ENCODE peak calls at places on chromosomes 13 and 19, in seven cellular contexts. C is tibial nerve, W is transverse colon, S is pancreas, F is MM.1S, I is left ventricle myocardium inferior, L is upper lobe of left lung. B is an unnamed sample.

GRCh38 chr13:51221674-51222509 is at the start of gene FAM124A:
- DNase-seq in S (peak; percentile 36), F (peak; percentile 39), I (peak; percentile 50), C (no peak), W (peak; percentile 53), L (peak; percentile 94), B (peak; percentile 62)

GRCh38 chr19:55146078-55146647 is 2.8 kb downstream of the TNNT1 start:
- DNase-seq in I (no peak), L (peak; percentile 71), F (no peak), S (no peak), C (no peak), W (no peak), B (no peak)

GRCh38 chr13:51727634-51728274 is 76.2 kb downstream of the DHRS12 start:
- DNase-seq in L (no peak), S (no peak), F (no peak), I (no peak), W (no peak), C (no peak), B (no peak)

GRCh38 chr19:36046443-36047050 is 7.5 kb downstream of the THAP8 start:
- DNase-seq in I (no peak), W (no peak), F (no peak), C (no peak), S (no peak), L (no peak), B (no peak)

GRCh38 chr13:68026077-68026476 is 795.9 kb upstream of the PCDH9 start:
- DNase-seq in I (no peak), W (no peak), F (no peak), C (no peak), S (no peak), L (no peak), B (no peak)

GRCh38 chr19:11737964-11738745 is 591 bp downstream of the ZNF823 start:
- DNase-seq in I (peak; percentile 31), F (peak; percentile 66), S (peak; percentile 73), L (peak; percentile 84), C (peak; percentile 32), W (peak; percentile 84), B (peak; percentile 23)

GRCh38 chr13:33545492-33545891 is 259.9 kb upstream of the STARD13 start:
- DNase-seq in S (no peak), L (no peak), C (no peak), F (no peak), I (no peak), W (no peak), B (no peak)

GRCh38 chr13:95660981-95661581 is 15.9 kb upstream of the DNAJC3 start:
- DNase-seq in F (peak; percentile 65), W (no peak), I (no peak), L (no peak), S (no peak), C (no peak), B (no peak)

GRCh38 chr13:70769771-70770326 is 661.6 kb upstream of the KLHL1 start:
- DNase-seq in C (no peak), W (no peak), F (no peak), I (no peak), L (no peak), S (no peak), B (no peak)

GRCh38 chr13:51974485-51974884 is 36.8 kb downstream of the ATP7B start:
- DNase-seq in S (no peak), L (peak; percentile 6), C (no peak), F (no peak), I (no peak), W (no peak), B (no peak)

GRCh38 chr19:36652958-36653357 is 13.7 kb downstream of the ZNF461 start:
- DNase-seq in S (no peak), L (no peak), C (no peak), F (no peak), W (no peak), I (no peak), B (no peak)

GRCh38 chr13:23898101-23898500 is 799 bp upstream of the C1QTNF9B start:
- DNase-seq in S (no peak), L (no peak), W (peak; percentile 19), F (no peak), C (no peak), I (no peak), B (peak; percentile 27)

GRCh38 chr13:79775830-79776229 is 294.9 kb downstream of the NDFIP2 start:
- DNase-seq in S (peak; percentile 21), C (no peak), I (no peak), L (no peak), F (peak; percentile 44), W (peak; percentile 36), B (no peak)

GRCh38 chr13:112978561-112979405 is 9.8 kb downstream of the MCF2L start:
- DNase-seq in W (no peak), F (no peak), I (peak; percentile 59), C (no peak), S (no peak), L (peak; percentile 57), B (no peak)

GRCh38 chr19:15235796-15236195 is 3.5 kb upstream of the EPHX3 start:
- DNase-seq in F (no peak), L (no peak), C (no peak), S (no peak), W (no peak), I (no peak), B (no peak)
- H3K36me3 ChIP-seq in F (no peaks in the 10 kb centered on the region), L (peaks cover 53% of the 10 kb centered on the region), C (no peaks in the 10 kb centered on the region), S (peaks cover 23% of the 10 kb centered on the region), W (no peaks in the 10 kb centered on the region), I (peaks cover 51% of the 10 kb centered on the region), B (no peaks in the 10 kb centered on the region)

GRCh38 chr13:28488376-28489005 is 6.4 kb downstream of the FLT1 start:
- DNase-seq in I (no peak), C (no peak), F (no peak), W (no peak), L (no peak), S (no peak), B (no peak)
- H3K27me3 ChIP-seq in I (peaks cover 54% of the 10 kb centered on the region), C (no peaks in the 10 kb centered on the region), F (no peaks in the 10 kb centered on the region), W (peaks cover 58% of the 10 kb centered on the region), L (peaks cover 4% of the 10 kb centered on the region), S (no peaks in the 10 kb centered on the region), B (peaks cover 36% of the 10 kb centered on the region)

DNA sequence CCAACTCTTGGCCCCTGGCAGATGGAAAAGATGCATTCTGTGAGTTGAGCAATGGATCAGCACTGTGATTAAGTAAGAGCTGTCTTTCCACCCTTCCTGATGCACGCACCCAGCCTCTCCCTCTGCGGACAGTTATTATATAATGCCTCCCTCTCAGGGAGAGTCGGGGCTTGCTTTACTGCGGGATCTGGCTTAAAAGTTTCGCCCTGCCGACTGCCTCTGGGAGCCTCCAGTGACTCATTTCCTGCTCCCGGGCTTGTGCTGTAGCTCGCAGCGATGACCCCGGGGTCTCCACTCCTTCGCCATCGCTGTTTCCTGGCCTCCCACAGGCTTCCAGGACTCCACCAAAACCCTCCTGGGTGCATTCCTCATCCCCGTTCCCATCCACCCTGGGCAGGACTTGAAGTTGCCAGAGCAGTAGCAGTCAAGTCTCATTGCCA is 107.4 kb upstream of the SLC7A1 start:
- DNase-seq in F (no peak), L (no peak), W (no peak), S (peak; percentile 7), C (no peak), I (peak; percentile 28), B (peak; percentile 46)
- H3K27ac ChIP-seq in F (no peak overlapping the region), L (no peak overlapping the region), W (no peak overlapping the region), S (no peak overlapping the region), C (peak overlapping the region; percentile 71), I (no peak overlapping the region), B (no peak overlapping the region)

GRCh38 chr13:27437126-27437525 is 12.7 kb downstream of the GTF3A start:
- DNase-seq in L (no peak), C (no peak), S (no peak), I (no peak), W (no peak), F (no peak), B (no peak)

GRCh38 chr13:27442797-27443196 is 7.6 kb downstream of the MTIF3 start:
- DNase-seq in F (no peak), S (no peak), W (peak; percentile 36), I (no peak), L (no peak), C (no peak), B (no peak)

GRCh38 chr13:27442071-27442647 is 8.2 kb downstream of the MTIF3 start:
- DNase-seq in L (no peak), W (peak; percentile 58), S (no peak), I (no peak), C (no peak), F (no peak), B (no peak)

GRCh38 chr13:27440408-27440807 is 10.0 kb downstream of the MTIF3 start:
- DNase-seq in F (peak; percentile 61), S (no peak), C (no peak), L (no peak), I (no peak), W (no peak), B (no peak)
- H3K36me3 ChIP-seq in F (no peaks in the 10 kb centered on the region), S (peaks cover under 1% of the 10 kb centered on the region), C (no peaks in the 10 kb centered on the region), L (peaks cover 42% of the 10 kb centered on the region), I (peaks cover 67% of the 10 kb centered on the region), W (no peaks in the 10 kb centered on the region), B (no peaks in the 10 kb centered on the region)

DNA sequence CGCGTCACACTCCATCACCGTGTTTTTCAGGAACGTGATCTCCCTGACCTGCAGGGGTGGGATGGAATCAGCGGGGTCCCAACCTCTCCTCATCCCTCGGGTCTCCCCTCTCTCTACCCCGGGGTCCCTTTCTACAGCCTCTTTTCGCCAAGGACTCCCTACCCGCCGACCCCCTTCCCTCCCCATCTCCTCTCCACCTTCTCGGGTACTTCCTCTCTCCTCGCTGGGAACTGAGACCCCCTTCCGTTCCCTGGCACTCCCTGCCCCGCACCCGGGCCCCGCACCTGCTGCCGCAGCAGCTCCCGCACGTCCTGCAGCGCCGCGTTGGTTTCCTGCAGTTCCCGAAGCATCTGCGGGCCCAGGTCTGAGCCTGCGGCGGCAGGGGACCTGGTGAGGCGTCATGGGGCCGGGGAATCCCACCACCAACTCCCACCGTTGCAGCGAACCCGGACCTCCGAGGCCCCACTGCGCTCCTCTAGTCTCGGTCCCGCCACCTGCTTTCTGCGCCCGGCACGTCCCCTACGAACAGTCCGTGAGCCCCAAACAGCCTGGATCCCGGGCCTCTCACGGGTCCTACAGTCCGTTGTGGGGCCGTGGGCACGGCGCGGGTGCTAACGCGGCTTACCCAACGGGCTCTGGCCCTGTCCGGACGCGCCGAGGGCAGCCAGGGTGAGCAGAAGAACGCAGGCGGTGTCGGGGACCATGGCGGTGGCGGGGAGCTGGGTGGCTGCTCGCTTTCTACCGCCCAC is at the start of gene COMP:
- DNase-seq in W (no peak), S (no peak), C (no peak), L (peak; percentile 84), I (no peak), F (no peak), B (no peak)
- H3K27me3 ChIP-seq in W (peaks cover 97% of the 10 kb centered on the region), S (peaks cover 9% of the 10 kb centered on the region), C (peaks cover 3% of the 10 kb centered on the region), L (peaks cover 58% of the 10 kb centered on the region), I (peaks cover 100% of the 10 kb centered on the region), F (peaks cover 67% of the 10 kb centered on the region), B (peaks cover 38% of the 10 kb centered on the region)

B was measured in uterus.